ENCODE peak calls at places on chromosome 1, in nine cellular contexts. I is bronchial epithelial cell; S is stimulated activated CD8-positive, alpha-beta memory T cell treated with anti-CD3 and anti-CD28 coated beads, Interleukin-15, amount 100 ng/mL, for 24 hours; R is fibroblast of pulmonary artery; E is endothelial cell; N is ovary; L is OCI-LY7; U is AG04449; W is nucleus accumbens. A is an unnamed sample.
A peak's percentile ranks its signal among the peaks of the same experiment; 100 is the strongest.

GRCh38 chr1:31991202-31991601 is 22.5 kb upstream of the KHDRBS1 start:
- DNase-seq in I (no peak), S (no peak), R (no peak), E (no peak), N (no peak), L (no peak), U (no peak), W (no peak), A (no peak)

GRCh38 chr1:68174173-68175113 is 57.9 kb downstream of the WLS start:
- DNase-seq in I (peak; percentile 95), S (no peak), R (peak; percentile 96), E (no peak), N (peak; percentile 61), L (no peak), U (peak; percentile 88), W (no peak), A (no peak)

GRCh38 chr1:25926731-25927496 is 20.7 kb upstream of the STMN1 start:
- DNase-seq in I (no peak), S (no peak), R (no peak), E (no peak), N (no peak), L (no peak), U (no peak), W (peak; percentile 33), A (no peak)

GRCh38 chr1:10444795-10445397 is 4.9 kb upstream of the CORT start:
- DNase-seq in I (no peak), S (no peak), R (no peak), E (no peak), N (no peak), L (no peak), U (no peak), W (no peak), A (no peak)

GRCh38 chr1:150987928-150988327 is 5.8 kb downstream of the ANXA9 start:
- DNase-seq in I (no peak), S (no peak), R (no peak), E (no peak), N (no peak), L (no peak), U (no peak), W (no peak), A (no peak)

GRCh38 chr1:36464605-36465393 is 615 bp upstream of the MRPS15 start:
- DNase-seq in I (peak; percentile 29), S (no peak), R (no peak), E (no peak), N (no peak), L (no peak), U (no peak), W (no peak), A (no peak)

GRCh38 chr1:55339681-55340080 is 124.5 kb upstream of the USP24 start:
- DNase-seq in I (no peak), S (no peak), R (no peak), E (no peak), N (no peak), L (no peak), U (no peak), W (no peak), A (no peak)

GRCh38 chr1:54476231-54477109 is 70.3 kb upstream of the SSBP3 start:
- DNase-seq in I (no peak), S (no peak), R (peak; percentile 37), E (no peak), N (peak; percentile 69), L (no peak), U (no peak), W (peak; percentile 25), A (peak; percentile 28)

GRCh38 chr1:42306977-42307376 is 28.1 kb downstream of the FOXJ3 start:
- DNase-seq in I (no peak), S (no peak), R (no peak), E (no peak), N (no peak), L (no peak), U (no peak), W (no peak), A (no peak)

GRCh38 chr1:2607681-2608041 is 21.1 kb downstream of the PRXL2B start:
- DNase-seq in I (no peak), S (no peak), R (no peak), E (no peak), N (no peak), L (no peak), U (no peak), W (no peak), A (no peak)

GRCh38 chr1:209207701-209208286 is 375.7 kb upstream of the CAMK1G start:
- DNase-seq in I (peak; percentile 62), S (peak; percentile 8), R (peak; percentile 68), E (peak; percentile 81), N (peak; percentile 70), L (peak; percentile 7), U (peak; percentile 4), W (peak; percentile 44), A (no peak)

GRCh38 chr1:39976732-39977131 is 21.8 kb downstream of the MFSD2A start:
- DNase-seq in I (peak; percentile 50), S (no peak), R (peak; percentile 36), E (no peak), N (no peak), L (no peak), U (no peak), W (no peak), A (no peak)